ENCODE peak calls at places on chromosomes 2 and 18, in seven cellular contexts. U is NCI-H1694 treated with DMSO at 0.1 percent for 48 hours; V is posterior cingulate gyrus; D is Ammon's horn; F is AG04449; Z is stimulated activated CD8-positive, alpha-beta memory T cell treated with anti-CD3 and anti-CD28 coated beads, Interleukin-15, amount 100 ng/mL, for 48 hours; E is hepatic stellate cell. J is an unnamed sample.

GRCh38 chr2:205989291-205990071 is 96.5 kb downstream of the INO80D start:
- DNase-seq in U (no peak), F (no peak), Z (no peak), E (no peak), D (peak; percentile 12), V (no peak), J (no peak)

GRCh38 chr2:222833410-222833809 is 27.4 kb upstream of the ACSL3 start:
- DNase-seq in Z (no peak), V (no peak), F (no peak), D (no peak), E (no peak), U (no peak), J (no peak)

GRCh38 chr18:32770181-32770650 is 2.6 kb downstream of the KLHL14 start:
- DNase-seq in Z (no peak), E (no peak), V (no peak), D (no peak), U (no peak), F (no peak), J (no peak)

GRCh38 chr2:239778861-239779591 is 246.1 kb downstream of the NDUFA10 start:
- DNase-seq in U (no peak), F (no peak), D (no peak), Z (no peak), E (no peak), V (no peak), J (no peak)

GRCh38 chr2:7609556-7610323 is 692.5 kb downstream of the RNF144A start:
- DNase-seq in D (peak; percentile 28), Z (no peak), F (no peak), E (no peak), U (peak; percentile 99), V (no peak), J (no peak)

GRCh38 chr2:176129013-176129796 is at the start of gene HOXD8:
- DNase-seq in E (no peak), U (peak; percentile 58), Z (no peak), V (no peak), F (peak; percentile 49), D (no peak), J (no peak)

GRCh38 chr2:27903649-27904544 is 13.4 kb downstream of the BABAM2 start:
- DNase-seq in U (no peak), D (no peak), V (no peak), F (no peak), Z (no peak), E (no peak), J (no peak)

GRCh38 chr2:134459706-134460406 is 206.0 kb downstream of the MGAT5 start:
- DNase-seq in F (no peak), Z (no peak), D (no peak), U (no peak), E (no peak), V (no peak), J (no peak)

GRCh38 chr2:136905779-136906178 is 140.4 kb downstream of the THSD7B start:
- DNase-seq in E (no peak), F (no peak), V (no peak), D (no peak), Z (no peak), U (no peak), J (no peak)

GRCh38 chr2:42342061-42342794 is 18.8 kb downstream of the COX7A2L start:
- DNase-seq in V (no peak), D (no peak), Z (no peak), F (peak; percentile 70), U (no peak), E (peak; percentile 92), J (no peak)

GRCh38 chr2:135152361-135152760 is 100.3 kb downstream of the RAB3GAP1 start:
- DNase-seq in F (no peak), E (no peak), U (no peak), V (no peak), D (no peak), Z (no peak), J (no peak)

GRCh38 chr2:19819097-19820065 is 82.4 kb downstream of the TTC32 start:
- DNase-seq in U (no peak), V (no peak), Z (no peak), E (no peak), F (peak; percentile 44), D (no peak), J (no peak)

GRCh38 chr2:172442072-172442895 is 14.9 kb downstream of the ITGA6 start:
- DNase-seq in F (peak; percentile 41), Z (peak; percentile 45), D (no peak), U (no peak), V (no peak), E (no peak), J (no peak)

GRCh38 chr2:128408349-128409305 is 90.0 kb upstream of the HS6ST1 start:
- DNase-seq in U (no peak), Z (no peak), V (no peak), E (peak; percentile 89), F (no peak), D (no peak), J (no peak)

GRCh38 chr2:7829241-7829640 is 852.6 kb upstream of the ID2 start:
- DNase-seq in U (no peak), V (no peak), D (no peak), Z (no peak), E (no peak), F (no peak), J (no peak)

GRCh38 chr18:54960197-54960596 is 936 bp upstream of the CCDC68 start:
- DNase-seq in Z (no peak), D (no peak), F (no peak), U (no peak), E (no peak), V (no peak), J (no peak)

GRCh38 chr2:50773533-50773932 is 258.4 kb downstream of the NRXN1 start:
- DNase-seq in F (no peak), Z (no peak), D (no peak), E (no peak), V (no peak), U (no peak), J (no peak)

GRCh38 chr2:108271691-108272253 is 16.9 kb upstream of the SULT1C2 start:
- DNase-seq in D (no peak), U (no peak), Z (no peak), F (peak; percentile 17), E (peak; percentile 77), V (no peak), J (no peak)

GRCh38 chr18:9196568-9196967 is 60.0 kb downstream of the ANKRD12 start:
- DNase-seq in V (no peak), F (no peak), D (no peak), E (no peak), U (no peak), Z (no peak), J (no peak)

GRCh38 chr2:68766378-68766845 is 31.8 kb downstream of the ARHGAP25 start:
- DNase-seq in D (peak; percentile 59), E (no peak), F (no peak), Z (peak; percentile 49), V (no peak), U (no peak), J (no peak)

GRCh38 chr2:235271936-235272335 is 221.9 kb upstream of the AGAP1 start:
- DNase-seq in D (no peak), E (no peak), V (no peak), Z (no peak), U (no peak), F (no peak), J (no peak)

GRCh38 chr2:237060518-237061312 is 25.0 kb upstream of the COPS8 start:
- DNase-seq in D (peak; percentile 80), V (peak; percentile 58), Z (no peak), E (peak; percentile 61), U (peak; percentile 89), F (peak; percentile 16), J (peak; percentile 37)

GRCh38 chr2:238875161-238875530 is 27.3 kb downstream of the TWIST2 start:
- DNase-seq in V (no peak), F (no peak), E (no peak), Z (no peak), U (no peak), D (no peak), J (no peak)

GRCh38 chr2:28445448-28446258 is 50.2 kb upstream of the PLB1 start:
- DNase-seq in F (peak; percentile 94), Z (peak; percentile 63), D (peak; percentile 50), E (peak; percentile 93), V (no peak), U (no peak), J (no peak)

GRCh38 chr18:32310119-32310518 is 120.3 kb downstream of the MEP1B start:
- DNase-seq in Z (no peak), D (no peak), V (no peak), F (no peak), E (no peak), U (no peak), J (no peak)

GRCh38 chr2:9076755-9077154 is 73.3 kb upstream of the MBOAT2 start:
- DNase-seq in D (no peak), F (no peak), V (no peak), Z (no peak), E (no peak), U (no peak), J (no peak)

GRCh38 chr2:143686585-143687164 is 557.5 kb downstream of the ARHGAP15 start:
- DNase-seq in E (peak; percentile 8), Z (no peak), V (no peak), D (no peak), U (peak; percentile 42), F (no peak), J (peak; percentile 68)

GRCh38 chr18:12246849-12247808 is 7.0 kb upstream of the CIDEA start:
- DNase-seq in U (no peak), Z (no peak), D (no peak), E (no peak), V (no peak), F (no peak), J (no peak)

J was measured in NCI-H446.